ENCODE peak calls at places on chromosomes 4 and X, in seven cellular contexts. S is NCI-H510A treated with DMSO at 0.1 percent for 48 hours; C is GM04504; N is ureter; Q is NK-92 treated with Interleukin-12 subunit alpha and Interleukin-12 subunit beta, amount 100 ng/mL, for 24 hours; K is activated T-helper 2 cell treated with anti-CD3 and anti-CD28 coated beads, Interferon-gamma antibody, Interleukin-2, Interleukin-4, amounts not matched to agents 10 μg/mL and 5 μg/mL and 100 μg/mL, durations not matched to agents 14 hours and 24 hours and 36 hours; O is BJ. G is an unnamed sample.

GRCh38 chr4:1793940-1794808 is 1.1 kb downstream of the FGFR3 start:
- DNase-seq in O (no peak), S (no peak), K (no peak), Q (no peak), N (no peak), C (no peak), G (peak; percentile 42)

GRCh38 chr4:169110633-169111032 is 100.6 kb upstream of the CBR4 start:
- DNase-seq in C (no peak), S (no peak), K (no peak), O (no peak), N (no peak), Q (no peak), G (no peak)

GRCh38 chr4:41661447-41662076 is 87.0 kb downstream of the PHOX2B start:
- DNase-seq in K (no peak), S (peak; percentile 51), O (no peak), Q (peak; percentile 18), C (no peak), N (peak; percentile 57), G (peak; percentile 65)

GRCh38 chr4:94135701-94136100 is 72.0 kb upstream of the SMARCAD1 start:
- DNase-seq in S (no peak), K (no peak), C (no peak), Q (no peak), O (no peak), N (no peak), G (no peak)

GRCh38 chrX:119194631-119195030 is 41.5 kb upstream of the PGRMC1 start:
- DNase-seq in Q (no peak), O (no peak), S (peak; percentile 1), K (no peak), N (no peak), C (no peak), G (peak; percentile 33)

GRCh38 chr4:18322111-18322510 is 300.6 kb upstream of the LCORL start:
- DNase-seq in S (peak; percentile 65), Q (no peak), N (no peak), C (no peak), O (no peak), K (no peak), G (no peak)

GRCh38 chrX:8404443-8404842 is 60.2 kb upstream of the VCX3B start:
- DNase-seq in Q (no peak), K (no peak), S (no peak), N (no peak), C (no peak), O (no peak), G (no peak)

GRCh38 chrX:120456973-120457372 is 12.1 kb downstream of the LAMP2 start:
- DNase-seq in N (no peak), C (peak; percentile 26), Q (no peak), S (no peak), O (no peak), K (no peak), G (no peak)

GRCh38 chrX:16882702-16883486 is 12.7 kb upstream of the RBBP7 start:
- DNase-seq in Q (peak; percentile 1), S (peak; percentile 88), N (peak; percentile 59), K (peak; percentile 46), C (peak; percentile 20), O (no peak), G (peak; percentile 73)

GRCh38 chr4:185229021-185229818 is 19.8 kb downstream of the SNX25 start:
- DNase-seq in C (no peak), O (no peak), S (no peak), N (no peak), Q (no peak), K (no peak), G (no peak)

GRCh38 chr4:1536579-1537409 is 130.6 kb upstream of the NKX1-1 start:
- DNase-seq in S (no peak), O (no peak), C (no peak), Q (no peak), N (no peak), K (no peak), G (no peak)

GRCh38 chr4:7403001-7403400 is 31.7 kb downstream of the PSAPL1 start:
- DNase-seq in N (no peak), C (no peak), Q (no peak), O (no peak), S (no peak), K (no peak), G (no peak)

GRCh38 chr4:172826866-172827265 is 341.7 kb upstream of the GALNT7 start:
- DNase-seq in S (peak; percentile 44), C (no peak), K (no peak), N (no peak), Q (no peak), O (no peak), G (no peak)

GRCh38 chr4:106584590-106584989 is 216.0 kb upstream of the GIMD1 start:
- DNase-seq in Q (no peak), S (no peak), K (no peak), O (no peak), C (no peak), N (no peak), G (no peak)

GRCh38 chr4:186727149-186727976 is 3.7 kb upstream of the FAT1 start:
- DNase-seq in K (no peak), N (no peak), S (no peak), O (no peak), Q (no peak), C (no peak), G (no peak)

GRCh38 chr4:60133414-60133813 is 1066.7 kb upstream of the ADGRL3 start:
- DNase-seq in O (no peak), S (no peak), Q (no peak), N (no peak), C (no peak), K (no peak), G (no peak)

GRCh38 chr4:39505581-39505980 is 21.7 kb downstream of the UGDH start:
- DNase-seq in S (no peak), N (no peak), Q (no peak), O (no peak), C (no peak), K (no peak), G (no peak)

GRCh38 chr4:17336524-17336941 is 175.4 kb downstream of the QDPR start:
- DNase-seq in S (no peak), C (no peak), O (no peak), K (peak; percentile 80), Q (peak; percentile 42), N (no peak), G (no peak)

GRCh38 chr4:82320351-82320750 is 53.4 kb downstream of the HNRNPD start:
- DNase-seq in N (no peak), Q (no peak), O (no peak), K (no peak), C (no peak), S (no peak), G (no peak)